ENCODE peak calls at places on chromosome 17, in ten cellular contexts. R is AG04450, L is A673, J is cardiac muscle cell, Q is testis, W is thyroid gland, H is fibroblast of the aortic adventitia, K is WERI-Rb-1, Y is choroid plexus epithelial cell, B is fibroblast of mammary gland. G is an unnamed sample.

GRCh38 chr17:27038676-27039075 is 255.2 kb upstream of the WSB1 start:
- DNase-seq in Q (peak), W (no peak), L (peak), R (no peak), B (no peak), J (no peak), H (no peak), Y (no peak), K (peak), G (no peak)

GRCh38 chr17:9971991-9972390 is 66.9 kb upstream of the RCVRN start:
- DNase-seq in Q (peak), J (peak), L (peak), H (peak), Y (peak), R (no peak), B (peak), W (peak), K (peak), G (peak)

GRCh38 chr17:64984776-64985521 is 65.7 kb upstream of the LRRC37A3 start:
- DNase-seq in H (peak), L (no peak), Q (no peak), J (no peak), K (no peak), Y (no peak), W (peak), R (no peak), B (peak), G (peak)

GRCh38 chr17:58666858-58667267 is 25.0 kb downstream of the TEX14 start:
- DNase-seq in W (peak), B (peak), H (peak), R (no peak), L (peak), J (no peak), K (no peak), Q (peak), Y (peak), G (peak)

GRCh38 chr17:311119-311848 is 41.3 kb downstream of the RPH3AL start:
- DNase-seq in W (no peak), Y (no peak), L (no peak), H (no peak), B (no peak), K (no peak), R (no peak), Q (no peak), J (no peak), G (no peak)

GRCh38 chr17:14337596-14338079 is 36.8 kb downstream of the HS3ST3B1 start:
- DNase-seq in H (no peak), L (no peak), Y (no peak), Q (no peak), B (no peak), J (no peak), W (no peak), R (no peak), K (no peak), G (no peak)

GRCh38 chr17:79609175-79609589 is 1.7 kb downstream of the RBFOX3 start:
- DNase-seq in H (no peak), R (no peak), Q (no peak), B (no peak), L (no peak), K (no peak), J (no peak), W (no peak), Y (no peak), G (no peak)

GRCh38 chr17:20300399-20301037 is 166.8 kb downstream of the LGALS9B start:
- DNase-seq in L (no peak), R (peak), Y (peak), K (no peak), W (no peak), H (peak), B (peak), Q (no peak), J (no peak), G (no peak)

GRCh38 chr17:75271233-75271954 is 363 bp upstream of the MIF4GD start:
- DNase-seq in J (peak), W (peak), Q (peak), B (no peak), R (no peak), L (peak), K (peak), H (peak), Y (peak), G (no peak)

GRCh38 chr17:77622627-77623026 is 335.9 kb upstream of the TNRC6C start:
- DNase-seq in L (no peak), H (no peak), Q (no peak), Y (peak), J (no peak), B (no peak), R (no peak), K (no peak), W (no peak), G (peak)

GRCh38 chr17:2212328-2212981 is 91.1 kb downstream of the SMG6 start:
- DNase-seq in W (peak), Y (peak), L (no peak), H (peak), B (peak), J (no peak), R (no peak), Q (peak), K (no peak), G (no peak)

GRCh38 chr17:29561541-29562517 is 5.0 kb downstream of the ABHD15 start:
- DNase-seq in R (no peak), W (no peak), Y (no peak), H (peak), Q (no peak), L (no peak), K (no peak), B (no peak), J (no peak), G (no peak)

GRCh38 chr17:21252875-21253645 is at the start of gene NATD1:
- DNase-seq in L (peak), W (peak), J (peak), H (peak), Q (peak), K (peak), B (peak), R (peak), Y (peak), G (peak)

GRCh38 chr17:5533486-5534315 is 47.3 kb downstream of the MIS12 start:
- DNase-seq in Y (peak), W (no peak), J (no peak), K (no peak), R (no peak), L (no peak), Q (no peak), B (no peak), H (no peak), G (no peak)

GRCh38 chr17:74212262-74212912 is 984 bp upstream of the TTYH2 start:
- DNase-seq in Q (peak), B (peak), L (peak), Y (no peak), K (no peak), H (peak), J (no peak), R (no peak), W (no peak), G (no peak)

GRCh38 chr17:49379926-49380325 is 17.9 kb upstream of the ZNF652 start:
- DNase-seq in R (no peak), Y (no peak), J (no peak), H (no peak), W (no peak), Q (no peak), L (no peak), K (no peak), B (no peak), G (no peak)

GRCh38 chr17:40485851-40486512 is 15.4 kb downstream of the TNS4 start:
- DNase-seq in B (peak), L (peak), K (no peak), Y (peak), J (no peak), R (peak), H (peak), Q (no peak), W (no peak), G (no peak)

GRCh38 chr17:17883801-17884200 is 47.0 kb upstream of the SREBF1 start:
- DNase-seq in B (no peak), W (peak), Q (no peak), H (no peak), Y (no peak), J (no peak), R (no peak), K (no peak), L (no peak), G (no peak)

GRCh38 chr17:37659887-37660286 is 16.6 kb upstream of the DDX52 start:
- DNase-seq in J (no peak), H (no peak), K (no peak), Y (no peak), Q (no peak), L (no peak), B (no peak), R (no peak), W (no peak), G (no peak)

GRCh38 chr17:48068491-48068961 is 20.4 kb downstream of the NFE2L1 start:
- DNase-seq in J (no peak), Y (peak), L (peak), Q (no peak), W (no peak), H (peak), R (no peak), K (peak), B (peak), G (no peak)

GRCh38 chr17:4184811-4185210 is 41.8 kb downstream of the CYB5D2 start:
- DNase-seq in Q (no peak), Y (no peak), J (no peak), L (no peak), B (no peak), H (no peak), R (no peak), K (no peak), W (no peak), G (no peak)

GRCh38 chr17:35498429-35499178 is 38.9 kb downstream of the SLFN12L start:
- DNase-seq in J (no peak), R (no peak), K (no peak), L (no peak), Q (no peak), B (no peak), Y (no peak), H (no peak), W (no peak), G (no peak)

GRCh38 chr17:64661981-64662773 is at the start of gene SMURF2:
- DNase-seq in L (peak), Y (peak), R (no peak), J (peak), B (peak), W (peak), Q (peak), K (peak), H (no peak), G (no peak)

DNA sequence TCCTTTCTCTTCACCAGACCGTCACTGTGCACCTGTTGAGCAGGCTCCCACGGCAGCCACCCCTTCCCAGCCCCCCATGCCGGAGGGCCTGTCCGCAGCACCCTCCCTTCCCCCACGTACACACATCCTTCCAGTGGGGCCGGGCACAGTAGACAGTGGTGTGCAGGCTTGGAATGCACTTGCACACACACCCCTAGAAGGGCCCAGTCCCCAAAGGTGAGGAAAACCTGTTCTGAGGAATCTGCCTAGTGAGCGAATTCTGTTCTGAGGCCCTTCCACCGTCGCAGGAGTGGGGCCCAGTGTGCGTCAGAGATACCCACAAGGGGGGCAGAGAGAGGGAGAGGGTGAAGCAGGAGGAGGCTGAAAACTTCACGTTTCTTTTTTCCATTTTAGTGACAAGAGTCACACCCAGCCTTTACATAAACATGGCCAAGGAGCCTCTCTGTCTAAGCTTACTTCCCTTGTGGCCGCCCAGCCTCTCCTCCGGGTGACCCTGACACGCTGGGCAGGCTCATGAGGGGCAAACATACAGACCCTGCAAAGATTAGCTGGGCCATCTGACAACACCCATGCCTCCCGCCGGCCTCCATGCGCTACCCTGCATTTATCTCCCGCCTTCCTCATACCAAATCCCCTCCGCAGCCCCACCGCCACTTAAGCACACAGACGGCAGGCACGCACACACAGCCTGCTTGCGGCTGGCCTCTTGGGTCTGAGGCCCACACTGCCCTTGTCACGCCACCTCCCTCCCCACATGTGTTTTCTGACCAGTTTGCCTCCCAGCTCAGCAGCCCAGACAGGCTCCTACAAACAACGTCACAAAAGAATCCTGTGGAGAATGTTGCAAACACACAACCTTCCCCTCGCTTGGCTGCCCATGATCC is 1.8 kb downstream of the ZBTB4 start:
- DNase-seq in B (peak), L (no peak), K (peak), H (peak), Q (peak), W (peak), R (peak), J (peak), Y (peak), G (no peak)
- H3K4me3 ChIP-seq in B (peak), L (peak), K (peak), H (peak), Q (peak), W (peak), R (peak), J (peak), Y (peak), G (no peak)

GRCh38 chr17:57002904-57003303 is 25.0 kb downstream of the SCPEP1 start:
- DNase-seq in Y (no peak), L (no peak), K (no peak), J (no peak), H (no peak), W (no peak), R (no peak), B (no peak), Q (no peak), G (no peak)

GRCh38 chr17:57001541-57001940 is 23.6 kb downstream of the SCPEP1 start:
- DNase-seq in L (no peak), Q (no peak), W (no peak), J (no peak), H (no peak), B (no peak), Y (no peak), R (no peak), K (no peak), G (no peak)

GRCh38 chr17:57008958-57009357 is 31.0 kb downstream of the SCPEP1 start:
- DNase-seq in R (no peak), J (no peak), B (no peak), Y (no peak), H (no peak), K (no peak), L (no peak), W (no peak), Q (no peak), G (no peak)

GRCh38 chr17:57006040-57006439 is 28.1 kb downstream of the SCPEP1 start:
- DNase-seq in H (no peak), B (no peak), K (no peak), Q (no peak), Y (no peak), J (no peak), W (no peak), L (no peak), R (no peak), G (no peak)

DNA sequence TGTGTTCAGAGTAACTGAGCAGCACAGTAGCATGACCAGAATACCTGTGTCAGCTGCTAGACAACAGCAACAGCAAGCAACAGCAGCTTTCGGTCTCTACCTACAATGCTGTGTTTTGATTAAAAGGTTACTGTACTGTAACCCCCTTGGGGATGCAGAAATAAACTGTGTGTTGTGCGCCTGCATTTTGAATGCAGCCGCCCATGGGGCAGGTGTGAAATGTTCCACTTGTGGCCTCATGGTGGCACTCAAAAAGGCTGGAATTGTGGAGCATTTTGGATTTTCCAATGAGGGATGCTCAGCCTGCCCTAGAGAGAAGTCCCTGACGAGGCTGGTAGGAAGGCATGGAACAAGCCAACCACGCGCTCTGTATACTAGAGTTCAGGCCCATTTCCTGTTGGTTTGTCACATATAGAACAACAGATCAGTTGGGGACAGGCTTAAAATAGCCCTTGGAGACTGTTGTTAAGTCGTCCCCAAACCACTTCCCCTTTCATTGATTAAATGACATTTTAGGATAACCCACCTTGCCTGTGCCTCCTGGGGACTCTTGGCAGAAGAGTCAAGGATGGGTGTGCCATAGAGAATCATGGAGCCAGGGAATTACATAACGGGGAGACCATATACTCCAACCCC is 27.1 kb downstream of the SCPEP1 start:
- DNase-seq in Y (no peak), W (peak), R (no peak), J (peak), H (no peak), K (peak), B (no peak), Q (no peak), L (no peak), G (no peak)
- TF ChIP-seq CTCF in Y (peak), W (peak), R (no peak), J (peak), H (no peak), K (peak), B (no peak), Q (no peak), L (peak), G (peak)

DNA sequence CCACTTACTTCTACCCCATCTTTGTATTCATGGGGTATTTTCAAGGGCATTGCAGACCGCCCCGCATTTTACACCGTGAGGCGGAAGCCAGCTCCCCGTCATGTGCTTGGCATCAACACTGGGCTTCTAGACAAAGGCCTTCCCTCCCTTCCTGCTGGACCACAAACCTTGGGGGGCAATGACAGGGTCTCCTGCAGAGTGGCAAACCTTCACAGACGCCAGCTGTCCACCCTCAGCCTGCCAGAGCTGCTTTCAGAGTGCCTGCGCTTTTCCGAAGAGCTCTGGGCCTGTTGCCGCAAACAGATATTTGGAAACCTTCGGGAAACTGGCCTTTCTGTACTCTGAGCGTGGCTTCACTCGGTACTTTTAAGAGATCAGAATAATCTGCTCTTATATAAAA is 152.2 kb upstream of the CHMP6 start:
- DNase-seq in R (no peak), K (no peak), B (no peak), H (no peak), Q (no peak), W (no peak), L (no peak), J (no peak), Y (no peak), G (no peak)
- H3K4me3 ChIP-seq in R (no peak), K (no peak), B (no peak), H (no peak), Q (no peak), W (no peak), L (no peak), J (no peak), Y (no peak), G (no peak)

DNA sequence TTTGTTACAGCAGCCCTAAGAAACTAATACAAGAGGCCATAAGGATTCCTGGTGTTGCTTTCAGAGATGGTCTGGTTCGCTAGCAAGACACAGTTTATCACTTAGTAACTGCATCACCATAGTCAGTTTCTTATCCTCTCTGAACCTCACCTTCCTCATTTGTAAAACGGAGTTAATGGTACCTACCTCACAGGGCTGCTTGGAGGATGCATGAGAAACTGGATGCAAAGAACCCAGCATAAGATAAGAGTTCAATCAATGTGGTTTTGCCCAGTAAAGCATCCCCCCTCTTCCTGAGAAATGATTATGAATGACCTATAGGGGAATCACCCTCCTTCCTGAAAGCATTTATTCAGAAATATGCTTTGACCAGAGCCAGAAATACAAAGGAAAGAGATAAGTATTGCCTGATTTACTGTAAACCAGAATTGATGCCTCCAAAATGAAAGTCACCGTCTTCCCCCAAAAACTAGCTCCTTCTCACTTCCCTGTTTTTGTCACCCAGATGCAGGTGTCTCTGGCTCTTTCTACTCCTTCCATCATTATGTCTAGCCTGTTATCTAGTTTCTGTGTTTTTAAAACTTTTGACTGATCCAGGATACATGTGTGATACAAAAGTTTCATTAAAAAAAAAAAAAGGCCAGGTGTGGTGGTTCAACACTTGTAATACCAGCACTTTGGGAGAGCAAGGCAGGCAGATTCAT is 2.8 kb upstream of the TEFM start:
- DNase-seq in R (no peak), J (no peak), L (no peak), B (no peak), Q (no peak), K (no peak), W (no peak), H (no peak), Y (no peak), G (no peak)
- TF ChIP-seq CTCF in R (no peak), J (no peak), L (no peak), B (no peak), Q (no peak), K (no peak), W (no peak), H (no peak), Y (no peak), G (no peak)

DNA sequence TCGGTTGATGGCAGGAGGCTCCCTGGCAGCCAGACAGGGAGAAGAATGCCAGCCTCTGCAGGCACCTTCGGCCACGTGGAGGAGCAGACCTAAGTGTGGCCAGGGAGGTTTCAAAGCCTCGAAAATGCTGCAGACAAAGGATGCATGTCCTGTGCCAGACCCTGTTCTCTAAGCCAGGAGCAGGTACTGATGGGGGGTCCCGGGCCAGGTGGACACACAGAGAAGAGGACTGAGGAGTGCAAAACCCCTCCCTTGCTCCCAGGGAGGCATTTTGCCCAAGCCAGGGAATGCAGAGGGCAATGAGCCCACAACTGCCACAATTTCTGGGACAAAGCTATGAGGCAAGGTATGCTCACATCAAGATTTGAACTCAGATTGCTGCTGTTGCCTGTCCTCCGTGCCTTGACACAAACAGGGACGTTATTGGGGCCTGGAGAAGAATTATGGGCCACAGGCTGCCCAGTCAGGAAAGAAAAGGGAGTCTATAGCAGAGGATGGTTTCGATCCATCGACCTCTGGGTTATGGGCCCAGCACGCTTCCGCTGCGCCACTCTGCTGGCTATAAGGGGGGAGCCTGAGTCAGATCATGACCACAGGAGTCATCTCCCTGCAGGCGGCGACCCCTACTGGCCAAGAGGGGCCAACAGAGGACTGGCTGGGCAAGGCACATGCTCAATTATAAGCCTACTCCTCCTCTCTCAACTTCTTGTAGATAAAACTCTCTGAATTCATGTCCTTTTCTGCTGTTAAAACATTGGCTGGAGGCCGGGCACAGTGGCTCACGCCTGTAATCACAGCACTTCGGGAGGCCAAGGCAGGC is 25.1 kb upstream of the FOXK2 start:
- DNase-seq in L (peak), Q (peak), K (peak), H (peak), R (peak), J (peak), Y (peak), W (peak), B (peak), G (peak)
- H3K4me3 ChIP-seq in L (no peak), Q (no peak), K (peak), H (no peak), R (no peak), J (no peak), Y (peak), W (no peak), B (no peak), G (no peak)

G was measured in LNCaP clone FGC.